ENCODE peak calls at places on chromosomes 2 and 18, in four cellular contexts. One of them, this sample, is unnamed.
A peak's percentile ranks its signal among the peaks of the same experiment; 100 is the strongest.

GRCh38 chr2:126781206-126781605 is 117.5 kb upstream of the TEX51 start:
- DNase-seq in GM12878: no peak
- DNase-seq in K562: no peak
- DNase-seq in HL-60: no peak
- DNase-seq in this sample: no peak

GRCh38 chr2:18749912-18750526 is 160.7 kb upstream of the NT5C1B start:
- DNase-seq in GM12878: no peak
- DNase-seq in K562: peak; percentile 17
- DNase-seq in HL-60: peak; percentile 27
- DNase-seq in this sample: no peak

GRCh38 chr18:62850619-62851306 is 135.4 kb downstream of the PHLPP1 start:
- DNase-seq in K562: peak; percentile 11
- DNase-seq in GM12878: no peak
- DNase-seq in HL-60: no peak
- DNase-seq in this sample: no peak

GRCh38 chr2:50606860-50607259 is 425.1 kb downstream of the NRXN1 start:
- DNase-seq in HL-60: no peak
- DNase-seq in K562: no peak
- DNase-seq in GM12878: no peak
- DNase-seq in this sample: no peak

GRCh38 chr2:23616630-23617029 is 231.7 kb downstream of the KLHL29 start:
- DNase-seq in HL-60: no peak
- DNase-seq in GM12878: no peak
- DNase-seq in K562: no peak
- DNase-seq in this sample: no peak

GRCh38 chr2:44707945-44708645 is 233.4 kb upstream of the SIX3 start:
- DNase-seq in GM12878: peak; percentile 25
- DNase-seq in K562: no peak
- DNase-seq in HL-60: peak; percentile 64
- DNase-seq in this sample: no peak

GRCh38 chr2:186365406-186365805 is 120.7 kb upstream of the ZC3H15 start:
- DNase-seq in HL-60: no peak
- DNase-seq in K562: no peak
- DNase-seq in GM12878: no peak
- DNase-seq in this sample: no peak

GRCh38 chr2:226730487-226730886 is 69.1 kb downstream of the IRS1 start:
- DNase-seq in HL-60: no peak
- DNase-seq in GM12878: no peak
- DNase-seq in K562: no peak
- DNase-seq in this sample: no peak

GRCh38 chr2:239162141-239162821 is 238.5 kb downstream of the HDAC4 start:
- DNase-seq in GM12878: no peak
- DNase-seq in HL-60: no peak
- DNase-seq in K562: no peak
- DNase-seq in this sample: no peak

GRCh38 chr2:149743842-149744468 is 156.4 kb upstream of the MMADHC start:
- DNase-seq in HL-60: no peak
- DNase-seq in GM12878: no peak
- DNase-seq in K562: no peak
- DNase-seq in this sample: no peak

GRCh38 chr18:55048892-55049291 is 89.6 kb upstream of the CCDC68 start:
- DNase-seq in HL-60: no peak
- DNase-seq in GM12878: no peak
- DNase-seq in K562: no peak
- DNase-seq in this sample: no peak

GRCh38 chr2:197599285-197599965 is 76.0 kb downstream of the RFTN2 start:
- DNase-seq in GM12878: no peak
- DNase-seq in HL-60: peak; percentile 89
- DNase-seq in K562: peak; percentile 12
- DNase-seq in this sample: peak; percentile 30

GRCh38 chr2:18251486-18251885 is 309.0 kb downstream of the RDH14 start:
- DNase-seq in GM12878: no peak
- DNase-seq in K562: no peak
- DNase-seq in HL-60: no peak
- DNase-seq in this sample: no peak

GRCh38 chr2:206797376-206797775 is 32.0 kb downstream of the FASTKD2 start:
- DNase-seq in K562: no peak
- DNase-seq in HL-60: no peak
- DNase-seq in GM12878: no peak
- DNase-seq in this sample: no peak

GRCh38 chr2:191478754-191479679 is 198.9 kb upstream of the NABP1 start:
- DNase-seq in HL-60: no peak
- DNase-seq in K562: no peak
- DNase-seq in GM12878: no peak
- DNase-seq in this sample: no peak

GRCh38 chr18:3251249-3251962 is 3.8 kb downstream of the MYL12A start:
- DNase-seq in GM12878: no peak
- DNase-seq in HL-60: no peak
- DNase-seq in K562: no peak
- DNase-seq in this sample: no peak

GRCh38 chr18:3920832-3921231 is 470.9 kb downstream of the TGIF1 start:
- DNase-seq in HL-60: no peak
- DNase-seq in K562: no peak
- DNase-seq in GM12878: no peak
- DNase-seq in this sample: no peak

GRCh38 chr2:29213871-29214341 is 98.7 kb downstream of the CLIP4 start:
- DNase-seq in K562: no peak
- DNase-seq in GM12878: no peak
- DNase-seq in HL-60: no peak
- DNase-seq in this sample: no peak

GRCh38 chr18:76679877-76680276 is 142.5 kb upstream of the ZNF236 start:
- DNase-seq in GM12878: no peak
- DNase-seq in HL-60: no peak
- DNase-seq in K562: no peak
- DNase-seq in this sample: no peak

GRCh38 chr2:112694182-112694581 is 26.6 kb upstream of the NT5DC4 start:
- DNase-seq in K562: no peak
- DNase-seq in HL-60: no peak
- DNase-seq in GM12878: no peak
- DNase-seq in this sample: no peak

GRCh38 chr2:128577141-128577930 is 258.7 kb upstream of the HS6ST1 start:
- DNase-seq in HL-60: no peak
- DNase-seq in K562: no peak
- DNase-seq in GM12878: no peak
- DNase-seq in this sample: no peak

GRCh38 chr2:124874226-124874625 is 849.1 kb downstream of the CNTNAP5 start:
- DNase-seq in HL-60: no peak
- DNase-seq in K562: no peak
- DNase-seq in GM12878: no peak
- DNase-seq in this sample: no peak

GRCh38 chr2:125175415-125175814 is 1150.3 kb downstream of the CNTNAP5 start:
- DNase-seq in GM12878: no peak
- DNase-seq in HL-60: no peak
- DNase-seq in K562: no peak
- DNase-seq in this sample: no peak

DNA sequence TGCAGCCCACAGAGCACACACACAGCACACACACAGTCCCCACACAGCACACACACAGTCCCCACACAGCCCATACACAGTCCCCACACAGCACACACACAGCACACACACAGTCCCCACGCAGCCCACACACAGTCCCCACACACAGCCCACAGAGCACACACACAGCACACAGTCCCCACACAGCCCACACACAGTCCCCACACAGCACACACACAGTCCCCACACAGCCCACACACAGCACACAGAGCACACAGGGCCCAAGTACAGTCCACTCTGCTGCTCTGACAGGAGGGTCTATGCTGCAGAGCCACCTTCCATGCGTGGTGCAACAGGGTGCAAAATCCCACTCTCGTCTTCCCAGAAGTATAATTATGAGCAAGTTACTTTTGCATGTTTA is 240.5 kb upstream of the SALL3 start:
- DNase-seq in GM12878: no peak
- DNase-seq in HL-60: no peak
- DNase-seq in K562: no peak
- DNase-seq in this sample: no peak
- TF ChIP-seq SPI1 in GM12878: no peak
- TF ChIP-seq SPI1 in HL-60: no peak
- TF ChIP-seq SPI1 in K562: no peak
- TF ChIP-seq SPI1 in this sample: no peak

DNA sequence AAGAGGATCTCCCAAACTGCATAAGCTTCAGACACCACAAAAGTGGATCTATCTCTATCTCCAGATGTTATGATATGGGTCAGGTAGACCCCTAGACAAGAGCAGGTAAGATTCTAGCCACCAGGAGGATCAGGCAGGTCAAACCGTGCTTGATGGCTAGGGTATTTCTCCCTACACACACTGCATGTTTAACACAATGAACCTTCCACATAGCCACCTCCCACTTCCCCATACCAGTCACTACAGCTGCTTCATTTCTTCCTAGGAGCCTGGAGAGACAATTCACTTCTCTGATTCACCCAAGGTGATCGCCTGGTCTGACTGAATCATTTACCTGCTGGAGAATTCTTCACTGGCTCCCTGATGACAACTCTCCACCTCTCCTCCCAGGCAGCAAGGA is 66.0 kb upstream of the MYCN start:
- DNase-seq in HL-60: no peak
- DNase-seq in K562: no peak
- DNase-seq in GM12878: no peak
- DNase-seq in this sample: no peak
- TF ChIP-seq SPI1 in HL-60: no peak
- TF ChIP-seq SPI1 in K562: no peak
- TF ChIP-seq SPI1 in GM12878: no peak
- TF ChIP-seq SPI1 in this sample: no peak

DNA sequence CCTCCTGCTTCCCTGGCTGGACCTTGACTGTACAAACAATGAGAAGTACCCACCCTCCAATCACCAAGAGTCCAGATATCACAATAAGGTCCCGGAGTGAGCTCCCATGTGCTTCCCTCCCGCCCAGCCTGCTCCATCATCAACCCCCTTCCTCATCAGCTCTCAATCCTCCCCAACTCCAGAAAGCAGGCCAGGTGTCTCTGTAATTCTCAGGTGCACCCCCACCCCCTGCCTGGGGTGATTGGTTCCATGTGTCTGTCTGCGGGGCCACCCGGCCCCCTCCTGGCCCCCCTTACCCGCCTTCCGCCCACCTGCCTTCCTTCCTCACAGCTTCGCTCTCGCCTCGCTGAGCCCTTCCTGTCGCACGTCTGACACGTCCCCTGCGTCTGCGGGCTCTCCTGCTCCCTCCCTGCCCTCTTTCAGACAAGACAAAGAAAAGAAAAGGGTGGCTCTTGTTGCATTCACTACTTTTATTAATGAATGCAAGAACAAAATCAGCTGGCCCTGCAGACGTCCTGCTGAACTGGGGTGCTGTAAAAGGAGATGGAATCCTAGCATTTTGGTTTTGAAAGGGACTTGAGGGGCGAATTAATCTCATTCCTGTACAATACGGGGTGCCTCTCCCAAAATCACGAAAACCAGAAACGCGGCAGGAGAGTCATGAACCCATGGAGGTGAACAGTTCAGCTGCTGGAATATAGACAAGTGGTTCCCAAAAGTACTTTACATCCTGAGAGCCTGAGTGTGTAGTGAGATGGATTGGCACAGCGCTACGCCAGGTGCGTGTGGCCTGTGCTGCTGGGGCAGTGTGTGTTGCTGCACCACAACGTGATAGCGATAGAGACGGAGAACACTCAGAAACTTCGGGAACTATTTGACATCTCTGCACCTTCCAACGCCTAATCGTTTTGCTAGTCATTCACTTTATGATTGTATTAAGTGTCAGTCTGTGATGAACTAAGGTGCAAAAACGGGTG is 26.4 kb upstream of the IGFBP2 start:
- DNase-seq in GM12878: peak; percentile 54
- DNase-seq in K562: no peak
- DNase-seq in HL-60: no peak
- DNase-seq in this sample: peak; percentile 65
- TF ChIP-seq SPI1 in GM12878: peak; percentile 11
- TF ChIP-seq SPI1 in K562: no peak
- TF ChIP-seq SPI1 in HL-60: no peak
- TF ChIP-seq SPI1 in this sample: peak; percentile 11

GRCh38 chr18:50009772-50010171 is 185.2 kb downstream of the MYO5B start:
- DNase-seq in HL-60: peak; percentile 57
- DNase-seq in K562: peak; percentile 44
- DNase-seq in GM12878: peak; percentile 25
- DNase-seq in this sample: peak; percentile 35
- TF ChIP-seq SPI1 in HL-60: no peak
- TF ChIP-seq SPI1 in K562: no peak
- TF ChIP-seq SPI1 in GM12878: no peak
- TF ChIP-seq SPI1 in this sample: no peak

GRCh38 chr2:224025874-224026273 is 13.2 kb downstream of the SERPINE2 start:
- DNase-seq in HL-60: peak; percentile 95
- DNase-seq in GM12878: peak; percentile 83
- DNase-seq in K562: no peak
- DNase-seq in this sample: no peak
- TF ChIP-seq SPI1 in HL-60: peak; percentile 93
- TF ChIP-seq SPI1 in GM12878: peak; percentile 87
- TF ChIP-seq SPI1 in K562: peak; percentile 31
- TF ChIP-seq SPI1 in this sample: peak; percentile 86

DNA sequence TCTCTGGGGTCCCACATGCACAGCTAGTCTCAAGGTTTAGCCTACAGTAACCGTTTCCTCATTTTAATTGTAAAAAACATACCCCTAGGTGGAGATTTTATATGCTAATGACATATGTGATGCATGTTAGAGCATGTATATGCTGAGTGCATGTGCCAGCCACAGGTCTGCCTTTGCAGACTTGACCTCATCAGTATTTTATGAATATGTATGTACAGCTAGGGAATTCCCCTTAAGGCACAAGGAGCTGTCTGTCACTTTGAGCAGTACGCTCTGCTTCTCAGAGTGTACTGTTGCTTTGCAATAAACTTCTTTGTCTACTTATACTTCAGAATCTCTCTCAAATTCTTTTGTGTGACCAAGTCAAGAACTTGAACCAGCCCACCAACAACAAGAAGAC is 131.2 kb upstream of the ERBB4 start:
- DNase-seq in HL-60: no peak
- DNase-seq in K562: no peak
- DNase-seq in GM12878: no peak
- DNase-seq in this sample: no peak
- TF ChIP-seq SPI1 in HL-60: no peak
- TF ChIP-seq SPI1 in K562: no peak
- TF ChIP-seq SPI1 in GM12878: no peak
- TF ChIP-seq SPI1 in this sample: peak; percentile 19

GRCh38 chr2:108920686-108921085 is 68.3 kb downstream of the EDAR start:
- DNase-seq in GM12878: no peak
- DNase-seq in K562: no peak
- DNase-seq in HL-60: no peak
- DNase-seq in this sample: no peak
- TF ChIP-seq SPI1 in GM12878: no peak
- TF ChIP-seq SPI1 in K562: no peak
- TF ChIP-seq SPI1 in HL-60: no peak
- TF ChIP-seq SPI1 in this sample: no peak

DNA sequence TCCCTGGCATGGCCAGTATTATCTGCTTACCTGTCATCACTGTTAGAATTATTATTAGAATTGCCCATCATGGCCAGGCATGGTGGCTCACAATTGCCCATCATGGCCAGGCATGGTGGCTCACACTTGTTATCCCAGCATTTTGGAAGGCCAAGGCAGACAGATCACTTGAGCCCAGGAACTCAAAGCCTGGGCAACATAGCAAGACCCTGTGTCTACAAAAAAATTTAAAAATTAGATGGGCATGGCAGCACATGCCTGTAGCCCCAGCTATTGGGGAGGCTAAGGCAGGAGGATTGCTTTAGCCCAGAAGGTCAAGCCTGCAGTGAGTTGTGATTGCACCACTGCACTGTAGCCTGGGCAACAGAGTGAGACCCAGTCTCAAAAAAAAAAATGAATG is 27.4 kb upstream of the ID2 start:
- DNase-seq in K562: no peak
- DNase-seq in GM12878: no peak
- DNase-seq in HL-60: no peak
- DNase-seq in this sample: no peak
- TF ChIP-seq SPI1 in K562: no peak
- TF ChIP-seq SPI1 in GM12878: no peak
- TF ChIP-seq SPI1 in HL-60: no peak
- TF ChIP-seq SPI1 in this sample: no peak

GRCh38 chr18:50898908-50899307 is 20.0 kb downstream of the ME2 start:
- DNase-seq in GM12878: no peak
- DNase-seq in K562: no peak
- DNase-seq in HL-60: no peak
- DNase-seq in this sample: no peak
- TF ChIP-seq SPI1 in GM12878: no peak
- TF ChIP-seq SPI1 in K562: no peak
- TF ChIP-seq SPI1 in HL-60: no peak
- TF ChIP-seq SPI1 in this sample: no peak